ENCODE peak calls at places on chromosomes 16 and 17, in four cellular contexts. One of them, this sample, is unnamed.

GRCh38 chr17:57806083-57806830 is 43.6 kb downstream of the MRPS23 start:
- DNase-seq in RWPE1: no peak
- DNase-seq in colonic mucosa: no peak
- DNase-seq in lung: no peak
- DNase-seq in this sample: no peak

GRCh38 chr17:47276868-47277267 is 23.2 kb downstream of the ITGB3 start:
- DNase-seq in RWPE1: no peak
- DNase-seq in lung: peak
- DNase-seq in colonic mucosa: peak
- DNase-seq in this sample: peak

GRCh38 chr16:64738321-64738960 is 383.4 kb downstream of the CDH11 start:
- DNase-seq in colonic mucosa: no peak
- DNase-seq in RWPE1: peak
- DNase-seq in lung: no peak
- DNase-seq in this sample: no peak

GRCh38 chr17:76473541-76473985 is 6.2 kb downstream of the AANAT start:
- DNase-seq in colonic mucosa: no peak
- DNase-seq in RWPE1: no peak
- DNase-seq in lung: no peak
- DNase-seq in this sample: no peak

GRCh38 chr17:7951143-7951792 is 19.3 kb downstream of the CNTROB start:
- DNase-seq in RWPE1: no peak
- DNase-seq in colonic mucosa: no peak
- DNase-seq in lung: no peak
- DNase-seq in this sample: no peak

GRCh38 chr17:21081967-21082366 is 39.2 kb upstream of the USP22 start:
- DNase-seq in colonic mucosa: no peak
- DNase-seq in RWPE1: no peak
- DNase-seq in lung: no peak
- DNase-seq in this sample: no peak

GRCh38 chr17:65121916-65122821 is 15.0 kb upstream of the RGS9 start:
- DNase-seq in colonic mucosa: no peak
- DNase-seq in RWPE1: no peak
- DNase-seq in lung: no peak
- DNase-seq in this sample: no peak

GRCh38 chr17:82118815-82119380 is 20.9 kb upstream of the FASN start:
- DNase-seq in lung: no peak
- DNase-seq in RWPE1: no peak
- DNase-seq in colonic mucosa: no peak
- DNase-seq in this sample: no peak

GRCh38 chr16:66930189-66930588 is 4.0 kb downstream of the CIAO2B start:
- DNase-seq in colonic mucosa: peak
- DNase-seq in lung: peak
- DNase-seq in RWPE1: no peak
- DNase-seq in this sample: peak

GRCh38 chr16:21526923-21527807 is 72.2 kb upstream of the METTL9 start:
- DNase-seq in lung: no peak
- DNase-seq in RWPE1: no peak
- DNase-seq in colonic mucosa: no peak
- DNase-seq in this sample: no peak

GRCh38 chr17:63095459-63095858 is 129.4 kb downstream of the TANC2 start:
- DNase-seq in colonic mucosa: no peak
- DNase-seq in RWPE1: peak
- DNase-seq in lung: no peak
- DNase-seq in this sample: no peak
- TF ChIP-seq CTCF in colonic mucosa: no peak
- TF ChIP-seq CTCF in RWPE1: no peak
- TF ChIP-seq CTCF in lung: no peak
- TF ChIP-seq CTCF in this sample: no peak

GRCh38 chr16:69830146-69830533 is 68.0 kb downstream of the WWP2 start:
- DNase-seq in lung: no peak
- DNase-seq in RWPE1: no peak
- DNase-seq in colonic mucosa: no peak
- DNase-seq in this sample: no peak

GRCh38 chr16:69823831-69824563 is 61.9 kb downstream of the WWP2 start:
- DNase-seq in lung: no peak
- DNase-seq in colonic mucosa: no peak
- DNase-seq in RWPE1: no peak
- DNase-seq in this sample: no peak

GRCh38 chr16:69829338-69829737 is 67.2 kb downstream of the WWP2 start:
- DNase-seq in colonic mucosa: no peak
- DNase-seq in lung: no peak
- DNase-seq in RWPE1: no peak
- DNase-seq in this sample: no peak

GRCh38 chr16:69830534-69831211 is 68.5 kb downstream of the WWP2 start:
- DNase-seq in RWPE1: no peak
- DNase-seq in lung: peak
- DNase-seq in colonic mucosa: no peak
- DNase-seq in this sample: peak

GRCh38 chr16:69827527-69827926 is 65.4 kb downstream of the WWP2 start:
- DNase-seq in RWPE1: no peak
- DNase-seq in lung: no peak
- DNase-seq in colonic mucosa: no peak
- DNase-seq in this sample: no peak
- TF ChIP-seq CTCF in RWPE1: no peak
- TF ChIP-seq CTCF in lung: no peak
- TF ChIP-seq CTCF in colonic mucosa: no peak
- TF ChIP-seq CTCF in this sample: no peak

DNA sequence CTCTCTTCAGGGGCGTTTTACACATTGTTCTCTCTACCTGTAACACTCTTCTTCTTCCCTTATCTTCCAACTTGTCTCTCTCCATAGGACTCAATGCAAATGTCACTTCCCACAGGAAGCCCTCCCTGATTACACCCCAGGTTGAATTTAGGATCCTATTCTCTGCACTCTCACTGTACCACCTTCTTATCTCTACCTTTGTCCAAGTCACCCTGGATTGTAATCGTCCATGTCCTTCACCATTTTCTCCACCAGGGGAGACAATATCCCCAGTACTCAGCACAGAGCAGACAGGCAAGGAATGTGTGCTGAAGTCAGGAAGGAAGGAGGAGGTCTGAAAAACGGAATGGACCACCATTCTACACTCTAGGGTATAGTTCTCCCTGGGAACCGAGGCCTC is 14.1 kb downstream of the C16orf82 start:
- DNase-seq in lung: no peak
- DNase-seq in RWPE1: peak
- DNase-seq in colonic mucosa: no peak
- DNase-seq in this sample: peak
- TF ChIP-seq CTCF in lung: no peak
- TF ChIP-seq CTCF in RWPE1: no peak
- TF ChIP-seq CTCF in colonic mucosa: peak
- TF ChIP-seq CTCF in this sample: peak

GRCh38 chr17:48596000-48596734 is 2.6 kb upstream of the HOXB5 start:
- DNase-seq in lung: no peak
- DNase-seq in colonic mucosa: no peak
- DNase-seq in RWPE1: no peak
- DNase-seq in this sample: no peak
- TF ChIP-seq CTCF in lung: no peak
- TF ChIP-seq CTCF in colonic mucosa: no peak
- TF ChIP-seq CTCF in RWPE1: no peak
- TF ChIP-seq CTCF in this sample: no peak

GRCh38 chr17:38336838-38337237 is 6.9 kb downstream of the GPR179 start:
- DNase-seq in RWPE1: no peak
- DNase-seq in colonic mucosa: no peak
- DNase-seq in lung: no peak
- DNase-seq in this sample: no peak

GRCh38 chr17:38334480-38335364 is 9.0 kb downstream of the GPR179 start:
- DNase-seq in colonic mucosa: no peak
- DNase-seq in RWPE1: no peak
- DNase-seq in lung: no peak
- DNase-seq in this sample: no peak

GRCh38 chr17:38330941-38331411 is 12.8 kb downstream of the GPR179 start:
- DNase-seq in RWPE1: no peak
- DNase-seq in lung: no peak
- DNase-seq in colonic mucosa: no peak
- DNase-seq in this sample: no peak

GRCh38 chr17:38332735-38333134 is 11.0 kb downstream of the GPR179 start:
- DNase-seq in lung: no peak
- DNase-seq in colonic mucosa: no peak
- DNase-seq in RWPE1: no peak
- DNase-seq in this sample: no peak

GRCh38 chr17:38333635-38334295 is 10.0 kb downstream of the GPR179 start:
- DNase-seq in lung: no peak
- DNase-seq in colonic mucosa: peak
- DNase-seq in RWPE1: no peak
- DNase-seq in this sample: peak
- TF ChIP-seq CTCF in lung: no peak
- TF ChIP-seq CTCF in colonic mucosa: peak
- TF ChIP-seq CTCF in RWPE1: peak
- TF ChIP-seq CTCF in this sample: peak

DNA sequence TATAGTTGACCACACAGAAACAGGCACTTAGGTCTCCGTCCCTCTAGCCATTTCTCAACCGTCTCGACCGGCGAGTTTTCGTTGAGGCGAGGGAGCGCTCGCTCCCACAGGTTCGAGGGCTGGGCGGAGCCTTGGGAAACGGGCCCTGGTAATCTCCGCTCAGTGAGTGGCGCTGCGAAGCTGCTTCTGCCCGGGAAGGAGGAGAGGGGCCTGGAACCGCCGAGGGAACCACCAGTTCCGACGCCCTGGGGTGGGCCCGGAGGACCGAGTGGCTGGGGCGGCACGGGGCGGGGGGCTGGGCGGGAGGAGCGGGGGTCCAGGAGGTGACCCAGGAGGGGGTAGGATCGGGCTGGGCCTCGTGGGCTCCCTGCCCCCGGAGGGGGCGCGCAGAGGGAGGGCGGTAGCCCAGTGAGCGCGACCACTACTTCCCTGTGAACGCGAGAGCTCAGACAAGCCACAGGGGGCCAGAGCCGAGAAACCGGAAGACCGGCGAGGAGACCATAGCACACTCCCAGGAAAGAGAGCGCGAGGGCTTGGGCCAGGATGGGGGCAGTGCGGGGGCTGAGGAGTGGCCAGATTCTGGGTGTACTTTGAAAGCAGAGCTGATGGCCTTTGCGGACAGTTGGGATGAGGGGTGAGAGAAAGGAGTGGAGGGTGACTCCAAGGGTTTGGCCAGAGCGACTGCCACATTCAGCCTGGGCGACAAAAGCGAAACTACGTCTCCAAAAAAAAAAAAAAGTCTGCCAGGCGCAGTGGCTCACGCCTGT is 29.9 kb upstream of the ARL4D start:
- DNase-seq in RWPE1: peak
- DNase-seq in lung: peak
- DNase-seq in colonic mucosa: peak
- DNase-seq in this sample: peak
- TF ChIP-seq CTCF in RWPE1: peak
- TF ChIP-seq CTCF in lung: no peak
- TF ChIP-seq CTCF in colonic mucosa: no peak
- TF ChIP-seq CTCF in this sample: no peak

GRCh38 chr17:50943575-50943933 is 77.4 kb upstream of the TOB1 start:
- DNase-seq in colonic mucosa: no peak
- DNase-seq in lung: no peak
- DNase-seq in RWPE1: no peak
- DNase-seq in this sample: no peak

GRCh38 chr17:50945779-50946222 is 79.6 kb upstream of the TOB1 start:
- DNase-seq in colonic mucosa: no peak
- DNase-seq in lung: no peak
- DNase-seq in RWPE1: no peak
- DNase-seq in this sample: no peak

GRCh38 chr17:50944902-50945720 is 79.0 kb upstream of the TOB1 start:
- DNase-seq in RWPE1: no peak
- DNase-seq in lung: no peak
- DNase-seq in colonic mucosa: no peak
- DNase-seq in this sample: no peak

GRCh38 chr17:50946223-50946890 is 80.2 kb upstream of the TOB1 start:
- DNase-seq in RWPE1: no peak
- DNase-seq in colonic mucosa: no peak
- DNase-seq in lung: no peak
- DNase-seq in this sample: no peak

GRCh38 chr17:50944054-50944901 is 78.1 kb upstream of the TOB1 start:
- DNase-seq in RWPE1: peak
- DNase-seq in lung: peak
- DNase-seq in colonic mucosa: peak
- DNase-seq in this sample: peak
- TF ChIP-seq CTCF in RWPE1: no peak
- TF ChIP-seq CTCF in lung: no peak
- TF ChIP-seq CTCF in colonic mucosa: no peak
- TF ChIP-seq CTCF in this sample: no peak

DNA sequence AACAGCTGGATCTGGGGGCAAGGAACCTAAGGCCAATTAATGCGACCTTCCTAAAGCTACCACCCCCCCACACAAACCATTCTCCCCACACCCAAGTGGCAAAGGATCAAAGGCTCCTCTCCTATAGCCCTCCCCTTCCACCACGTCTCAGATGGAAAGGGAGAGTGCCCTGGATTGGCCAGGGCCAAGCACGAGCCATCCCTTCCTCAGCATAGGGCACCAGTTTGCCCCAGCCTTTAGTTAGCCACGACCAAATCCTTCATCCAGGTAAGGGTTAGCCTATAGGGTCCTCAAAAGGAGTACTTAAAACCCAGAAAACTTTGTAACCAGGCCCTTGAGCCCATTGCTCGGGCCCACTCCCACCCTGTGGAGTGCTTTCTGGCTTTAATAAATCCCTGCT is 62.4 kb downstream of the TNFRSF13B start:
- DNase-seq in RWPE1: no peak
- DNase-seq in lung: no peak
- DNase-seq in colonic mucosa: no peak
- DNase-seq in this sample: no peak
- TF ChIP-seq CTCF in RWPE1: no peak
- TF ChIP-seq CTCF in lung: no peak
- TF ChIP-seq CTCF in colonic mucosa: no peak
- TF ChIP-seq CTCF in this sample: no peak